ENCODE peak calls at places on chromosomes 5 and 9, in seven cellular contexts. R, V, A, M, N, T and W are unnamed samples.

GRCh38 chr9:70125621-70126020 is 82.0 kb downstream of the MAMDC2 start:
- DNase-seq in R (no peak), V (no peak), A (no peak), M (no peak), N (no peak), T (no peak), W (no peak)

GRCh38 chr5:103847060-103847459 is 284.5 kb upstream of the NUDT12 start:
- DNase-seq in R (no peak), V (no peak), A (no peak), M (peak), N (peak), T (no peak), W (no peak)

GRCh38 chr5:14457475-14457874 is 124.1 kb upstream of the OTULINL start:
- DNase-seq in R (no peak), V (no peak), A (no peak), M (no peak), N (no peak), T (no peak), W (no peak)

GRCh38 chr9:137034039-137034708 is 2.3 kb upstream of the FUT7 start:
- DNase-seq in R (no peak), V (no peak), A (no peak), M (no peak), N (no peak), T (no peak), W (no peak)

GRCh38 chr5:35851282-35851681 is 5.4 kb upstream of the IL7R start:
- DNase-seq in R (no peak), V (no peak), A (no peak), M (no peak), N (no peak), T (no peak), W (no peak)

GRCh38 chr5:139646111-139646510 is 2.0 kb upstream of the CXXC5 start:
- DNase-seq in R (no peak), V (peak), A (no peak), M (no peak), N (no peak), T (no peak), W (no peak)

GRCh38 chr9:132210472-132211145 is 48.8 kb downstream of the NTNG2 start:
- DNase-seq in R (no peak), V (no peak), A (no peak), M (no peak), N (no peak), T (no peak), W (no peak)

GRCh38 chr9:95854386-95855015 is 21.0 kb upstream of the ERCC6L2 start:
- DNase-seq in R (no peak), V (no peak), A (no peak), M (no peak), N (no peak), T (no peak), W (no peak)

GRCh38 chr5:61817472-61818326 is 485.6 kb downstream of the ZSWIM6 start:
- DNase-seq in R (peak), V (no peak), A (no peak), M (peak), N (peak), T (peak), W (no peak)

GRCh38 chr9:134877541-134877940 is 3.1 kb upstream of the FCN2 start:
- DNase-seq in R (no peak), V (no peak), A (peak), M (no peak), N (no peak), T (no peak), W (no peak)

GRCh38 chr5:134738963-134739661 is 764 bp downstream of the CAMLG start:
- DNase-seq in R (peak), V (no peak), A (no peak), M (peak), N (peak), T (peak), W (no peak)

GRCh38 chr9:134192311-134192950 is 28.1 kb upstream of the RNU6ATAC start:
- DNase-seq in R (no peak), V (peak), A (no peak), M (no peak), N (no peak), T (no peak), W (no peak)

GRCh38 chr9:82524407-82524806 is 535.8 kb downstream of the SPATA31D1 start:
- DNase-seq in R (no peak), V (no peak), A (no peak), M (no peak), N (no peak), T (no peak), W (no peak)

GRCh38 chr9:129416831-129417604 is 203.9 kb downstream of the C9orf50 start:
- DNase-seq in R (no peak), V (no peak), A (no peak), M (no peak), N (no peak), T (no peak), W (peak)

GRCh38 chr5:76791461-76791860 is 27.4 kb upstream of the F2RL1 start:
- DNase-seq in R (no peak), V (no peak), A (no peak), M (no peak), N (no peak), T (no peak), W (no peak)

GRCh38 chr5:123722451-123722850 is 210.5 kb downstream of the CSNK1G3 start:
- DNase-seq in R (no peak), V (no peak), A (no peak), M (no peak), N (no peak), T (no peak), W (no peak)
- TF ChIP-seq CTCF in R (no peak), V (no peak), A (no peak), M (no peak), N (no peak), T (no peak), W (no peak)

GRCh38 chr5:150175536-150175935 is 9.0 kb downstream of the CDX1 start:
- DNase-seq in R (no peak), V (no peak), A (no peak), M (peak), N (no peak), T (no peak), W (no peak)
- TF ChIP-seq CTCF in R (no peak), V (peak), A (no peak), M (peak), N (peak), T (peak), W (peak)

DNA sequence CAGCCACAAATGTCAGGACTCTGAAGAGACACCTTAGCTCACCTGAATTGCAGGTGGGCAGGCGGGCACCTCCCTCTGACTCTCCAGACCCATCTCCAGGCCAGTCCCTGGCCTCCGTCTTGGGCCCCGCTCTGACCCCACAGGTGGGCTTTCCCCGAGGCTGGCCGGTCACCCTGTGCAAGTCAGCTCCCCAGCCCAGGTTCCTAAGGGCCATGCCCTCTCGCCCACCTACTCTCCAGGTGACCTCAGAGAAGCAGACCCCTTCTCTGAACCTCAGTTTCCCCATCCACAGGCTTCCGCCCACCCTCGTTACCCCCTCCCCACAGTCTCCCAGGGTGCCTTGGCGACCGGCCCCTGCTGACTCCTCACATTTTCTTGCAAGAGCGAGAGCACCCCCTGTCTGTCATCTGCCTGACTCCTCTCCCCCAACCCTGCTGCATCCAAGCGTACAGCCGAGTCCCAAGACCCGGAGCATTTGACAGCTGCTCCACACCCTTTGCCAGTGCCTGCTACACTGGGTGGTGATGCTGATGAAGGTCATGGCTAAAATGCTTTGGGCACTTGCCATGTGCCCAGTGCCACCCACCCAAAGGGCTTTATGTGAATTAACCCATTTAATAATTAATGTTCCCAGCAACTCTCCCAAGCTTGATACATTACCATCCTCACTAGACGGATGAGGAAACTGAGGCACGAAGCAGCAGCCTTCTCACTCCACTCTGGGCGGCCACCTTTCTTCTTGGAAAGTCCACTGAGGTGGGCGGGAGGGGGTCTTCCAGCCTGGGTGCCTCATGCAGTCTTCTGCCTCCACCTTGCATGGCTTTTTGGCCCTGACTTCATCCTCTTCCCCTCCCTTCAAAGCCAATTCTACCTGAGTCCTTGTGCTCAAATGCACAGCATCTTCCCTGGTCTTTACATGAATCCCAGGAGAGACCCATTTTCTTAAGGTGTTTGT is 51.1 kb upstream of the ORM1 start:
- DNase-seq in R (peak), V (peak), A (no peak), M (peak), N (no peak), T (peak), W (no peak)
- TF ChIP-seq CTCF in R (peak), V (peak), A (peak), M (peak), N (peak), T (peak), W (peak)

DNA sequence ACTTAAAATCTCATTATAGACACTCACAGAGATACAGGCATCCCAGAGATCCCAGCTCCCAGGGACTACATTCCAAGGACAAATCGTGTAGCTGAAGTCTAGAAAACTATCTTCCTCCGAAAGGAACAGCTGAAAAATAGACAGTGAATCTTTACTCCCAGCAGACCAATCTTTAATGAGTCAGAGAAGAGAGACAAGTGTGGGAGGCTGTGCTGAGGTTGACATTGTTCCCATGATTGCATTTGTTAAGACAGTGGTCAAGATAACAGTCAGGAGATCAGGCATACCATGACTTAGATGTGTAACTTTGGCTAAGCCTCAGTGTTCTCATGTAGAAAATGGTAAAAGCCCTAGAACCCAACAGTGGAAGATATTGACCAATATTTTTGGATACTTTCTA is 120.7 kb downstream of the PAPPA start:
- DNase-seq in R (no peak), V (no peak), A (no peak), M (no peak), N (peak), T (no peak), W (no peak)
- TF ChIP-seq CTCF in R (no peak), V (no peak), A (no peak), M (no peak), N (no peak), T (no peak), W (no peak)

GRCh38 chr5:159316519-159317383 is 13.5 kb downstream of the IL12B start:
- DNase-seq in R (peak), V (no peak), A (no peak), M (peak), N (peak), T (peak), W (peak)
- TF ChIP-seq CTCF in R (peak), V (peak), A (no peak), M (peak), N (peak), T (peak), W (peak)

GRCh38 chr5:180860887-180861822 is at the start of gene ZFP62:
- DNase-seq in R (peak), V (peak), A (peak), M (peak), N (peak), T (peak), W (peak)

GRCh38 chr5:180866296-180866695 is 5.2 kb upstream of the ZFP62 start:
- DNase-seq in R (no peak), V (no peak), A (no peak), M (peak), N (no peak), T (no peak), W (no peak)

GRCh38 chr5:180862645-180863044 is 1.6 kb upstream of the ZFP62 start:
- DNase-seq in R (no peak), V (no peak), A (no peak), M (no peak), N (no peak), T (no peak), W (no peak)

GRCh38 chr5:180860273-180860886 is 696 bp downstream of the ZFP62 start:
- DNase-seq in R (no peak), V (peak), A (no peak), M (peak), N (no peak), T (no peak), W (no peak)
- TF ChIP-seq CTCF in R (no peak), V (peak), A (no peak), M (peak), N (peak), T (peak), W (peak)

GRCh38 chr5:68215208-68215887 is at the start of gene PIK3R1:
- DNase-seq in R (peak), V (peak), A (peak), M (peak), N (peak), T (peak), W (peak)
- TF ChIP-seq CTCF in R (peak), V (peak), A (no peak), M (no peak), N (peak), T (peak), W (no peak)

DNA sequence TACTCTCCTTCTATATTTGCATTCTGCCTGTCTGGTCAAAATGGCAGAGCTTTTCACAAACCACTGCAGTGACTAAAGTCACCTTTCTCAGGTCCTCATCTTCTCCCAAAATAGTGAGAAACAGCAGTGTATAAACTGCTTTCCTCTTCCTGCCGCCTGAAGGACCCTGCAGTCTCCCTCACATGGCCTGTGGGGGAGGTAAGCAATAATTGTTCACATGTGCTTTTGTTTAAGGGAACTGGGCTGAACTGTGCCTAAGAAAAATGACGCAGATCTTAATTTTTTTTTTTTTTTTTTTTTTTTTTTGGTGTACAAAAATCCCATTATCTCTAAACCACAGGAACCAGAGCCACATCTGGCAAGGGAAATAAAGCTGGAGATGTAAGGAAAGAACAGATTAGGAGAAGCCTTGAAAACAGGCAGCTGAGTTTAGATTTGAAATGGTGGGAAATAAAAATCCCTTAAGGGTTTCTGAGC is 131.7 kb upstream of the VLDLR start:
- DNase-seq in R (peak), V (no peak), A (no peak), M (no peak), N (no peak), T (no peak), W (peak)
- TF ChIP-seq CTCF in R (no peak), V (no peak), A (no peak), M (no peak), N (no peak), T (no peak), W (no peak)

GRCh38 chr5:146906803-146907202 is 28.2 kb upstream of the PPP2R2B start:
- DNase-seq in R (no peak), V (no peak), A (no peak), M (peak), N (no peak), T (peak), W (no peak)
- TF ChIP-seq CTCF in R (no peak), V (no peak), A (no peak), M (no peak), N (peak), T (peak), W (no peak)

DNA sequence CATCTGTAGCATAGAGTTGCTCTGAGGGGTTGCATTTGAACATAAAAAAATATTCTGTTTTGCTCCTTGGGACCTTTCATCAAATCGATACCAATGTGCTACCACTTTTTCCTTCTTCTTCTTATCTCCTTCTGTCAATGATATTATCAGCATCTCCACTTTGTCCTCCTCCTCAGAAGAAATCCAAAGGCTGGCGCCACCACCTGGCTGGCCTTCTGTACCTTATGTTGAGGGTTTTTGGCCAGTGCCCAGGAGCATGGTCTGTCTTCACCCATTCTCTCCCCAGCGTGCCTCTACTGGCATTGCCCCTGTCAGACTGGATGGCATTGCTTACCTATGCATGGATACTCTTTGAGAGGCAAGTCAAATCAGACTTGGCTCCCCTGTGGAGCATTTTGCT is 167.2 kb downstream of the CFAP90 start:
- DNase-seq in R (no peak), V (no peak), A (no peak), M (no peak), N (no peak), T (no peak), W (no peak)
- TF ChIP-seq CTCF in R (no peak), V (no peak), A (no peak), M (no peak), N (no peak), T (no peak), W (no peak)